ENCODE peak calls at places on chromosomes 2 and 18, in six cellular contexts. D is psoas muscle, J is left lung, W is GM23248, M is brain microvascular endothelial cell, K is fibroblast of mammary gland. V is an unnamed sample.

GRCh38 chr2:28691774-28692281 is 59.8 kb upstream of the PPP1CB start:
- DNase-seq in W (peak; percentile 46), J (no peak), K (peak; percentile 56), M (peak; percentile 36), D (peak; percentile 26), V (peak; percentile 46)

GRCh38 chr2:137945229-137945628 is 19.0 kb upstream of the HNMT start:
- DNase-seq in W (no peak), K (no peak), D (no peak), M (no peak), J (no peak), V (no peak)

GRCh38 chr2:223560704-223561435 is 41.3 kb downstream of the SCG2 start:
- DNase-seq in K (peak; percentile 51), M (peak; percentile 30), D (no peak), W (peak; percentile 39), J (no peak), V (no peak)

GRCh38 chr2:27316655-27317412 is 6.1 kb downstream of the MPV17 start:
- DNase-seq in K (peak; percentile 72), M (no peak), W (no peak), D (peak; percentile 80), J (no peak), V (no peak)

GRCh38 chr2:16287831-16288230 is 347.5 kb downstream of the MYCN start:
- DNase-seq in W (no peak), M (no peak), J (no peak), K (no peak), D (no peak), V (no peak)

GRCh38 chr18:79547413-79548076 is 132.1 kb upstream of the CTDP1 start:
- DNase-seq in D (no peak), J (peak; percentile 28), W (no peak), M (no peak), K (no peak), V (no peak)

GRCh38 chr2:113124181-113124961 is 3.0 kb upstream of the IL1RN start:
- DNase-seq in K (peak; percentile 53), M (peak; percentile 15), W (peak; percentile 85), D (no peak), J (no peak), V (peak; percentile 66)

GRCh38 chr18:70422061-70422965 is 133.5 kb downstream of the SOCS6 start:
- DNase-seq in K (peak; percentile 97), M (peak; percentile 94), D (peak; percentile 72), W (peak; percentile 93), J (peak; percentile 87), V (peak; percentile 82)

GRCh38 chr2:33777791-33778190 is 178.7 kb upstream of the FAM98A start:
- DNase-seq in K (peak; percentile 43), D (no peak), M (no peak), W (peak; percentile 72), J (no peak), V (no peak)

GRCh38 chr2:169476459-169476858 is 2.8 kb upstream of the BBS5 start:
- DNase-seq in D (no peak), W (peak; percentile 19), M (no peak), J (no peak), K (peak; percentile 73), V (peak; percentile 83)

GRCh38 chr2:131105950-131106801 is 1.0 kb downstream of the PLEKHB2 start:
- DNase-seq in J (peak; percentile 65), K (peak; percentile 74), D (peak; percentile 31), M (peak; percentile 43), W (peak; percentile 84), V (peak; percentile 31)

GRCh38 chr2:37387143-37387835 is 42.9 kb downstream of the QPCT start:
- DNase-seq in M (peak; percentile 20), J (no peak), D (no peak), K (peak; percentile 83), W (peak; percentile 89), V (no peak)

GRCh38 chr2:44075536-44075935 is 79.7 kb upstream of the LRPPRC start:
- DNase-seq in M (no peak), K (peak; percentile 73), D (peak; percentile 70), J (no peak), W (peak; percentile 61), V (no peak)

GRCh38 chr2:75319951-75320350 is 120.6 kb upstream of the TACR1 start:
- DNase-seq in J (no peak), K (no peak), D (no peak), M (no peak), W (no peak), V (no peak)

GRCh38 chr2:162629499-162629898 is 209.1 kb downstream of the KCNH7 start:
- DNase-seq in M (no peak), K (no peak), W (no peak), D (no peak), J (no peak), V (no peak)

GRCh38 chr2:128622916-128623620 is 304.4 kb upstream of the HS6ST1 start:
- DNase-seq in J (no peak), D (no peak), W (peak; percentile 12), K (no peak), M (no peak), V (no peak)

GRCh38 chr2:60678551-60678950 is 77.5 kb upstream of the PAPOLG start:
- DNase-seq in M (no peak), W (no peak), D (no peak), J (no peak), K (no peak), V (no peak)

GRCh38 chr2:161178756-161179155 is 18.5 kb downstream of the TANK start:
- DNase-seq in D (no peak), W (no peak), M (no peak), K (no peak), J (no peak), V (no peak)

GRCh38 chr2:26462511-26463251 is 15.2 kb downstream of the OTOF start:
- DNase-seq in W (peak; percentile 90), M (peak; percentile 73), D (peak; percentile 72), K (peak; percentile 96), J (peak; percentile 37), V (peak; percentile 62)

GRCh38 chr18:58861353-58861752 is 3.3 kb upstream of the ZNF532 start:
- DNase-seq in W (peak; percentile 16), M (no peak), K (no peak), J (no peak), D (no peak), V (no peak)

GRCh38 chr2:20516646-20517341 is 69.9 kb downstream of the RHOB start:
- DNase-seq in M (no peak), K (peak; percentile 30), J (peak; percentile 49), W (peak; percentile 23), D (no peak), V (no peak)

GRCh38 chr2:8892149-8892548 is 54.7 kb upstream of the KIDINS220 start:
- DNase-seq in W (no peak), D (no peak), J (no peak), M (no peak), K (no peak), V (no peak)

GRCh38 chr2:104853401-104853925 is 452 bp upstream of the POU3F3 start:
- DNase-seq in J (no peak), W (no peak), K (no peak), M (no peak), D (no peak), V (no peak)

GRCh38 chr2:104849618-104850097 is 4.3 kb upstream of the POU3F3 start:
- DNase-seq in D (peak; percentile 58), K (peak; percentile 68), J (peak; percentile 60), M (peak; percentile 43), W (peak; percentile 83), V (peak; percentile 19)

GRCh38 chr2:104852161-104852689 is 1.7 kb upstream of the POU3F3 start:
- DNase-seq in K (no peak), D (no peak), W (peak; percentile 49), J (no peak), M (no peak), V (no peak)

GRCh38 chr2:104850322-104851184 is 3.4 kb upstream of the POU3F3 start:
- DNase-seq in K (no peak), M (no peak), W (no peak), J (no peak), D (no peak), V (no peak)

GRCh38 chr2:104851236-104852160 is 2.4 kb upstream of the POU3F3 start:
- DNase-seq in K (no peak), M (no peak), D (no peak), J (no peak), W (no peak), V (no peak)
- H3K4me3 ChIP-seq in K (no peak overlapping the region), M (no peak overlapping the region), D (peak overlapping the region; percentile 53), J (no peak overlapping the region), W (no peak overlapping the region), V (no peak overlapping the region)

DNA sequence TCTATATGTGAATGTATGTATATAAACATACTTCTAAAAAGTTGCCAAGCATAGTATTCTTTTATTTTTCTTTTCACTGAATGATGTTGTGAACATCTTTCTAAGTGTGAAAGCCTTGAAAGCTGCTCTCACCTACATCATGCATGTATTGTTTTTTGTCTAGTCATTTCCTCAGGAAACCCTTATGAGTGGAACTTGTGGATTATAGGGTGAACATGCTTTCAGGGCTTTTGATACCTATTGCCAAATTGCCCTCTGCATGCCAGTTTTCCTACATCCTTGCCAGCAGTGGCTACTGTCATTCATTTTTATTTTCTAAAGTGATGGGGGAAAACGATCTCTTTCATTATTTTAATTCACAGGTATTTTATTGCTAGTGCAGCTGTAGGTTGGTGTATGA is 78.3 kb downstream of the ADAM23 start:
- DNase-seq in D (no peak), K (no peak), M (no peak), W (no peak), J (no peak), V (no peak)
- H3K4me3 ChIP-seq in D (no peak overlapping the region), K (no peak overlapping the region), M (no peak overlapping the region), W (no peak overlapping the region), J (no peak overlapping the region), V (no peak overlapping the region)

GRCh38 chr2:219123356-219124143 is 37.1 kb downstream of the NHEJ1 start:
- DNase-seq in J (no peak), W (no peak), M (no peak), D (no peak), K (no peak), V (no peak)

GRCh38 chr2:219125225-219125885 is 35.3 kb downstream of the NHEJ1 start:
- DNase-seq in K (peak; percentile 100), M (peak; percentile 93), J (peak; percentile 81), D (peak; percentile 63), W (peak; percentile 93), V (peak; percentile 45)

GRCh38 chr2:219125886-219126270 is 34.7 kb downstream of the NHEJ1 start:
- DNase-seq in M (no peak), W (peak; percentile 39), D (no peak), J (no peak), K (peak; percentile 65), V (no peak)

GRCh38 chr2:219126555-219126954 is 34.1 kb downstream of the NHEJ1 start:
- DNase-seq in M (no peak), D (no peak), W (no peak), K (no peak), J (no peak), V (no peak)

GRCh38 chr2:219124379-219125110 is 36.1 kb downstream of the NHEJ1 start:
- DNase-seq in M (peak; percentile 41), J (no peak), W (peak; percentile 51), K (peak; percentile 84), D (no peak), V (no peak)
- H3K4me3 ChIP-seq in M (no peak overlapping the region), J (no peak overlapping the region), W (no peak overlapping the region), K (no peak overlapping the region), D (no peak overlapping the region), V (no peak overlapping the region)

DNA sequence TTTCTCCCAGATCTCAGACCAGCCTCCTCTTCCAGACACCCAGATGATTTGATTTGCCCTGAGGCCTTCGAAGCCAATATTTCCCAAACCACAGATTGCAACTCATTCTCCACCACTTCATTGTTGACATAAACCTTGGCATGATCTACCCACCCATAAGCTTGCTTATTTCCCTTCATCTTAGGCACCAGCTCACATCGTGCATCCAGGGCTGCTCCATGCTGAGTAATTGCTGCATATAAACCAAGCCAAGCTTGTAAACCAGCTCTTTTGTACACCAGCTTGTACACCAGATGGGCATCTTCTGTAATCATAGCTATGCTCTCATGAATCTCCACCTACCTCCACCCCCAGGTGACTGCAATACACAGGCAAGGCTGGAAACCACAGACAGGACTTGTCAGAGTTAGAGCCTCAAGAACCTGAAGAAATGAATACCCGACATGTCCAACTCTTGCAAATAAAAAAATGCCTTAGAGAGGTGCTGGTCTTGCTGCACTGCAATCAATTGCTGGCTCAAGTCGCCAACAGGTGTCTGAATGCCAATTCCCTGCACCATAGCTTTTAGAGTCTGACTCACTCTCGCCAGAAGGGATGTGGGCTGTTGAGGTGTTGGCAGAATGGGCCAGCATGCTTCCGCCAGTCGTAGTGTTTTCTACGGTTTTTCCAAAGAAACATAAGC is 31.5 kb downstream of the TRABD2A start:
- DNase-seq in M (no peak), D (no peak), J (no peak), K (no peak), W (peak; percentile 51), V (no peak)
- H3K4me3 ChIP-seq in M (no peak overlapping the region), D (no peak overlapping the region), J (no peak overlapping the region), K (no peak overlapping the region), W (no peak overlapping the region), V (no peak overlapping the region)

V was measured in PC-9.